ENCODE peak calls at places on chromosomes 11 and 22, in six cellular contexts. One of them, this sample, is unnamed.

GRCh38 chr22:26360169-26360885 is 68.7 kb upstream of the ASPHD2 start:
- DNase-seq in A549: peak
- DNase-seq in ovary: peak
- DNase-seq in SK-N-SH: peak
- DNase-seq in transverse colon: peak
- DNase-seq in sigmoid colon: peak
- DNase-seq in this sample: peak

GRCh38 chr11:99020324-99021225 is at the start of gene CNTN5:
- DNase-seq in transverse colon: peak
- DNase-seq in sigmoid colon: no peak
- DNase-seq in SK-N-SH: peak
- DNase-seq in A549: peak
- DNase-seq in ovary: no peak
- DNase-seq in this sample: no peak

GRCh38 chr22:45632791-45633515 is 38.7 kb upstream of the ATXN10 start:
- DNase-seq in transverse colon: no peak
- DNase-seq in ovary: no peak
- DNase-seq in sigmoid colon: peak
- DNase-seq in SK-N-SH: no peak
- DNase-seq in A549: no peak
- DNase-seq in this sample: no peak

GRCh38 chr22:24407884-24408283 is 19.5 kb upstream of the ADORA2A start:
- DNase-seq in sigmoid colon: no peak
- DNase-seq in ovary: no peak
- DNase-seq in A549: no peak
- DNase-seq in SK-N-SH: peak
- DNase-seq in transverse colon: no peak
- DNase-seq in this sample: no peak

GRCh38 chr22:44622147-44622427 is 79.9 kb upstream of the PRR5 start:
- DNase-seq in ovary: peak
- DNase-seq in A549: no peak
- DNase-seq in SK-N-SH: peak
- DNase-seq in sigmoid colon: no peak
- DNase-seq in transverse colon: no peak
- DNase-seq in this sample: no peak

GRCh38 chr11:111540114-111540920 is at the start of gene LAYN:
- DNase-seq in transverse colon: peak
- DNase-seq in ovary: peak
- DNase-seq in A549: no peak
- DNase-seq in SK-N-SH: peak
- DNase-seq in sigmoid colon: peak
- DNase-seq in this sample: peak

GRCh38 chr22:38230108-38230825 is 28.5 kb downstream of the MAFF start:
- DNase-seq in SK-N-SH: no peak
- DNase-seq in A549: no peak
- DNase-seq in sigmoid colon: no peak
- DNase-seq in transverse colon: peak
- DNase-seq in ovary: no peak
- DNase-seq in this sample: peak

GRCh38 chr11:67410984-67411784 is 4.3 kb upstream of the CARNS1 start:
- DNase-seq in sigmoid colon: no peak
- DNase-seq in SK-N-SH: no peak
- DNase-seq in A549: no peak
- DNase-seq in ovary: no peak
- DNase-seq in transverse colon: no peak
- DNase-seq in this sample: no peak

GRCh38 chr11:20840341-20840740 is 171.0 kb downstream of the NELL1 start:
- DNase-seq in ovary: no peak
- DNase-seq in transverse colon: no peak
- DNase-seq in sigmoid colon: no peak
- DNase-seq in A549: no peak
- DNase-seq in SK-N-SH: peak
- DNase-seq in this sample: no peak

GRCh38 chr11:131302831-131303230 is 67.6 kb upstream of the NTM start:
- DNase-seq in ovary: no peak
- DNase-seq in SK-N-SH: peak
- DNase-seq in A549: no peak
- DNase-seq in transverse colon: no peak
- DNase-seq in sigmoid colon: no peak
- DNase-seq in this sample: no peak

GRCh38 chr11:526192-526591 is 9.2 kb downstream of the HRAS start:
- DNase-seq in SK-N-SH: no peak
- DNase-seq in A549: no peak
- DNase-seq in ovary: no peak
- DNase-seq in transverse colon: no peak
- DNase-seq in sigmoid colon: no peak
- DNase-seq in this sample: no peak

GRCh38 chr11:119901657-119902577 is 172.9 kb upstream of the NECTIN1 start:
- DNase-seq in sigmoid colon: no peak
- DNase-seq in A549: no peak
- DNase-seq in transverse colon: no peak
- DNase-seq in SK-N-SH: peak
- DNase-seq in ovary: no peak
- DNase-seq in this sample: no peak

GRCh38 chr11:57370251-57370650 is 10.7 kb downstream of the PRG3 start:
- DNase-seq in sigmoid colon: no peak
- DNase-seq in A549: no peak
- DNase-seq in transverse colon: no peak
- DNase-seq in SK-N-SH: no peak
- DNase-seq in ovary: no peak
- DNase-seq in this sample: no peak

GRCh38 chr11:10930224-10930960 is 72.5 kb upstream of the ZBED5 start:
- DNase-seq in transverse colon: peak
- DNase-seq in ovary: no peak
- DNase-seq in SK-N-SH: no peak
- DNase-seq in A549: no peak
- DNase-seq in sigmoid colon: no peak
- DNase-seq in this sample: no peak
- TF ChIP-seq CTCF in transverse colon: no peak
- TF ChIP-seq CTCF in ovary: no peak
- TF ChIP-seq CTCF in SK-N-SH: no peak
- TF ChIP-seq CTCF in A549: no peak
- TF ChIP-seq CTCF in sigmoid colon: no peak
- TF ChIP-seq CTCF in this sample: no peak

DNA sequence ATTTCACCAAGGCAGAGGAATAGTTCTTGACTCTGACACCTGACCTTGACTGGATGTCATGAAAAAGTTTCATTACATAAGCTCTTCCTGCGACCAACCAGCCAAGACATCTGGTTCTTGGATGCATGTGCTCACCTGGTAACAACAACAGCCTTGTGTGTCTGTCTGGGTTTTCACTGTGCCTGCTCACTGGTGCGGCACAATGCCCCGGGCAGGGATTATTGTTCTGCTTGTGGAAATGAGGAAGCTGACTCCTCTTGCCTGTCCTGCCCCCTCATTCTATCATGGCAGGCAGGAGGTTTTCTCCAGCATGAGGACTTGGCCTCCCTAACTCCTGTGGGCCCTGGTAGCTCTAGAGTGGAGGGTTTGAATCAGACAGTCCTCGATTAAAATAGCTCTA is 11.0 kb downstream of the PPFIBP2 start:
- DNase-seq in sigmoid colon: no peak
- DNase-seq in A549: no peak
- DNase-seq in SK-N-SH: no peak
- DNase-seq in ovary: no peak
- DNase-seq in transverse colon: peak
- DNase-seq in this sample: no peak
- H3K27ac ChIP-seq in sigmoid colon: no peak
- H3K27ac ChIP-seq in A549: no peak
- H3K27ac ChIP-seq in SK-N-SH: no peak
- H3K27ac ChIP-seq in ovary: no peak
- H3K27ac ChIP-seq in transverse colon: no peak
- H3K27ac ChIP-seq in this sample: no peak

GRCh38 chr11:129999407-129999806 is 3.2 kb downstream of the PRDM10 start:
- DNase-seq in A549: no peak
- DNase-seq in transverse colon: no peak
- DNase-seq in SK-N-SH: no peak
- DNase-seq in sigmoid colon: no peak
- DNase-seq in ovary: no peak
- DNase-seq in this sample: no peak

GRCh38 chr11:129996113-129996870 is 6.3 kb downstream of the PRDM10 start:
- DNase-seq in A549: no peak
- DNase-seq in sigmoid colon: peak
- DNase-seq in ovary: no peak
- DNase-seq in transverse colon: no peak
- DNase-seq in SK-N-SH: no peak
- DNase-seq in this sample: no peak

GRCh38 chr11:129998905-129999304 is 3.7 kb downstream of the PRDM10 start:
- DNase-seq in transverse colon: no peak
- DNase-seq in A549: no peak
- DNase-seq in SK-N-SH: no peak
- DNase-seq in ovary: no peak
- DNase-seq in sigmoid colon: no peak
- DNase-seq in this sample: no peak

GRCh38 chr11:129997513-129997912 is 5.1 kb downstream of the PRDM10 start:
- DNase-seq in sigmoid colon: no peak
- DNase-seq in A549: no peak
- DNase-seq in SK-N-SH: no peak
- DNase-seq in transverse colon: no peak
- DNase-seq in ovary: no peak
- DNase-seq in this sample: no peak

DNA sequence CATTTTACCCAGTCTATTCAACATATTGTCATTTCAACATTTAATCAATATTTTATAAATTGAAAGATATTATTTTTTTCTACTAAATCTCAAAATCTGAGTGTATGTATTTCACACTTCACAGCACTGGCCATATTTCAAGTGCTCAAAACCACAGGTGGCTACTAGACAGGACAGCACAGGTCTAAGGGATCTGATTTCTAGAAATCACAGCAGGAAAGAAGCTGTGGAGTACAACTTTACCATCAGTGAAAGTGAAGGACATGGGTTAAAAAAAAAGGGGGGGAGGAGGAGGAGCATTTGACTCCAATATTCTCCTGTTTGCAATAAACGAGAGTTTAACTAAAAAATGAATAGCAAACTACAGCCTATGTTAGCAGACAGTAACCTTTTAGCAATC is 4.5 kb downstream of the PRDM10 start:
- DNase-seq in A549: no peak
- DNase-seq in ovary: no peak
- DNase-seq in sigmoid colon: no peak
- DNase-seq in transverse colon: no peak
- DNase-seq in SK-N-SH: no peak
- DNase-seq in this sample: no peak
- TF ChIP-seq EP300 in A549: no peak
- TF ChIP-seq EP300 in ovary: no peak
- TF ChIP-seq EP300 in sigmoid colon: no peak
- TF ChIP-seq EP300 in transverse colon: no peak
- TF ChIP-seq EP300 in SK-N-SH: no peak
- TF ChIP-seq EP300 in this sample: no peak

GRCh38 chr22:30866811-30867271 is 101.7 kb downstream of the MORC2 start:
- DNase-seq in sigmoid colon: peak
- DNase-seq in ovary: no peak
- DNase-seq in A549: peak
- DNase-seq in SK-N-SH: peak
- DNase-seq in transverse colon: no peak
- DNase-seq in this sample: no peak
- TF ChIP-seq CTCF in sigmoid colon: no peak
- TF ChIP-seq CTCF in ovary: no peak
- TF ChIP-seq CTCF in A549: no peak
- TF ChIP-seq CTCF in SK-N-SH: no peak
- TF ChIP-seq CTCF in transverse colon: no peak
- TF ChIP-seq CTCF in this sample: no peak

DNA sequence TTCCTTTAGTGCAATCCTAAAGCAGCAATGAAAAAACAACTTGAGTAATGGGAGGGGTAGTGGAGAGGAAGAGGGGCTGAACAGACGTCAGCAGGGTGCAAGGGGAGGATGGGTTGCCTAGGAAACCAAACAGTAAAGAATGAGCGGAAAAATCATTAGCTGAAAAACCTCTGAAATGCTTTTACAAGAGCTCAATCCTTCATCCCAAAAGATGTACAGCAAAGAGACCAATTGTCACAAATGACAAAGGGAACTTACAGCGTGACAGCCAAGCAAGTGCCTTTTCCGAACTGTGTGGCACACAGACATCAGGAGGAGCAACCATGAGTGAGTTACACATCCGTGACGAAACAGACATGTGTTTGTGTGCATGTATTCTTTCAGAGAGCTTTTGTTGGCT is 104.6 kb downstream of the SIK3 start:
- DNase-seq in A549: no peak
- DNase-seq in SK-N-SH: peak
- DNase-seq in ovary: no peak
- DNase-seq in transverse colon: no peak
- DNase-seq in sigmoid colon: no peak
- DNase-seq in this sample: no peak
- H3K27ac ChIP-seq in A549: no peak
- H3K27ac ChIP-seq in SK-N-SH: no peak
- H3K27ac ChIP-seq in ovary: no peak
- H3K27ac ChIP-seq in transverse colon: no peak
- H3K27ac ChIP-seq in sigmoid colon: peak
- H3K27ac ChIP-seq in this sample: no peak

GRCh38 chr11:104727095-104727494 is 171.2 kb downstream of the CASP12 start:
- DNase-seq in ovary: no peak
- DNase-seq in A549: no peak
- DNase-seq in transverse colon: no peak
- DNase-seq in SK-N-SH: no peak
- DNase-seq in sigmoid colon: no peak
- DNase-seq in this sample: no peak
- TF ChIP-seq EP300 in ovary: no peak
- TF ChIP-seq EP300 in A549: no peak
- TF ChIP-seq EP300 in transverse colon: no peak
- TF ChIP-seq EP300 in SK-N-SH: no peak
- TF ChIP-seq EP300 in sigmoid colon: no peak
- TF ChIP-seq EP300 in this sample: no peak

DNA sequence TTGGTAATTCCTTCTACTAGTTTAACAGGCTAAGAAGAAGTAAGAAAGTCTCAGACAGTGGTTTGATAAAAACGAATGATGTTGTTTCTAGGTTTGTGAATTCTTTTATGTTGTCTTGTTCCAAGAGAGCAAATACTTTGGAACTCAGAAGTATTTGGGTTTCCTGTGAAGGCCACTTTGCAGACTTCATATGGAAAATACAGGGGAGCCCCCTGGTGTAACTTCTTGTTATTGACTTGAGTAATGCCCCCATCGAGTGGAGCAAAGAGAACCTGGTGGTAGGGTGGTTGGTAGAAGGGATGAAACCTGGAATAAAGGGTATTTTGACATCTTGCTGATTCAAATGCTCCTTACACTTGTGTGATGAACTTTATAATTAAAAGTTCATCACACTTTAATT is 40.0 kb upstream of the PTH start:
- DNase-seq in A549: no peak
- DNase-seq in transverse colon: no peak
- DNase-seq in SK-N-SH: peak
- DNase-seq in sigmoid colon: no peak
- DNase-seq in ovary: no peak
- DNase-seq in this sample: no peak
- TF ChIP-seq CTCF in A549: no peak
- TF ChIP-seq CTCF in transverse colon: no peak
- TF ChIP-seq CTCF in SK-N-SH: no peak
- TF ChIP-seq CTCF in sigmoid colon: no peak
- TF ChIP-seq CTCF in ovary: no peak
- TF ChIP-seq CTCF in this sample: no peak

DNA sequence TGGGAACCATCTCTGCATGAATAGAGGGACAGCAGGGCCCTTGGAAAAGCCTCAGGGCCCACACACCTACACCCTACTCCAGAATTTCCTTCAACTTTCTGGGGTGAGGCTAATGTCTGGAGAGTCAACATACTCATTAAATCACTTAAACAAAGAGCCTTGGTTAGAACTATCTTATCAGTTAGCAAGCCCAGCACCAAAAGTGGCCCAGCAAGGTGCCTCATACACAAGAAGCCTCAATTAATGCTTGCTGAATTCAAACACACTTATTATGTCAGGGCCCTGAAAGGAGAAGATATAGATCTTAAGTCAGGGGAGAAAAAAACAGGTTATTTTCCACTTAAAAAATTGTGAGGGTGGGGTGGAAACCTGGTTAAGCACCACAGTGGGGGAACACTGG is 61.4 kb downstream of the C11orf58 start:
- DNase-seq in sigmoid colon: no peak
- DNase-seq in SK-N-SH: no peak
- DNase-seq in ovary: no peak
- DNase-seq in transverse colon: no peak
- DNase-seq in A549: no peak
- DNase-seq in this sample: no peak
- H3K27ac ChIP-seq in sigmoid colon: no peak
- H3K27ac ChIP-seq in SK-N-SH: no peak
- H3K27ac ChIP-seq in ovary: no peak
- H3K27ac ChIP-seq in transverse colon: no peak
- H3K27ac ChIP-seq in A549: no peak
- H3K27ac ChIP-seq in this sample: no peak